ENCODE peak calls at places on chromosomes 2 and 18, in ten cellular contexts. V is GM18507; P is cardiac muscle cell; K is NCI-H69; C is Ammon's horn; R is stimulated activated CD4-positive, alpha-beta T cell treated with anti-CD3 and anti-CD28 coated beads, Interleukin-4, amount 100 ng/mL, for 4 hours; M is bronchial epithelial cell; A is mammary epithelial cell; S is 8988T; U is T-cell. L is an unnamed sample.

GRCh38 chr2:240140511-240140910 is at the start of gene OTOS:
- DNase-seq in V (no peak), P (no peak), K (no peak), C (no peak), R (no peak), M (no peak), A (no peak), S (no peak), U (no peak), L (no peak)

GRCh38 chr2:43852196-43852730 is 13.5 kb downstream of the ABCG8 start:
- DNase-seq in V (no peak), P (no peak), K (no peak), C (no peak), R (no peak), M (no peak), A (no peak), S (no peak), U (no peak), L (no peak)

GRCh38 chr2:71930073-71930681 is 217.5 kb downstream of the CYP26B1 start:
- DNase-seq in V (no peak), P (no peak), K (peak), C (no peak), R (no peak), M (no peak), A (no peak), S (no peak), U (no peak), L (no peak)

GRCh38 chr2:15081356-15081755 is 448.8 kb downstream of the LRATD1 start:
- DNase-seq in V (no peak), P (no peak), K (no peak), C (no peak), R (no peak), M (no peak), A (no peak), S (no peak), U (no peak), L (no peak)

GRCh38 chr2:63300835-63301234 is 250.2 kb downstream of the OTX1 start:
- DNase-seq in V (no peak), P (no peak), K (no peak), C (no peak), R (no peak), M (no peak), A (no peak), S (no peak), U (no peak), L (no peak)

GRCh38 chr18:69265661-69266060 is 135.0 kb upstream of the DOK6 start:
- DNase-seq in V (no peak), P (peak), K (no peak), C (no peak), R (no peak), M (no peak), A (no peak), S (no peak), U (no peak), L (no peak)

GRCh38 chr2:30777662-30778505 is 29.4 kb downstream of the CAPN13 start:
- DNase-seq in V (no peak), P (no peak), K (no peak), C (no peak), R (no peak), M (no peak), A (no peak), S (no peak), U (no peak), L (no peak)

GRCh38 chr2:170969030-170969429 is 40.0 kb downstream of the GORASP2 start:
- DNase-seq in V (no peak), P (no peak), K (no peak), C (no peak), R (no peak), M (no peak), A (no peak), S (no peak), U (no peak), L (no peak)

GRCh38 chr2:133072837-133073694 is 403.1 kb upstream of the LYPD1 start:
- DNase-seq in V (no peak), P (no peak), K (no peak), C (no peak), R (no peak), M (peak), A (peak), S (no peak), U (no peak), L (no peak)

GRCh38 chr2:133732982-133733670 is 164.9 kb upstream of the NCKAP5 start:
- DNase-seq in V (no peak), P (no peak), K (no peak), C (no peak), R (no peak), M (no peak), A (no peak), S (no peak), U (no peak), L (no peak)